ENCODE peak calls at places on chromosomes 12 and 14, in seven cellular contexts. One of them, this sample, is unnamed.

GRCh38 chr14:104139460-104140212 is 1.2 kb downstream of the KIF26A start:
- DNase-seq in OCI-LY7: no peak
- DNase-seq in tibial nerve: no peak
- DNase-seq in astrocyte: no peak
- DNase-seq in transverse colon: no peak
- DNase-seq in left ventricle myocardium inferior: peak; percentile 15
- DNase-seq in endothelial cell of umbilical vein: no peak
- DNase-seq in this sample: no peak

GRCh38 chr12:62848418-62848817 is 86.5 kb downstream of the PPM1H start:
- DNase-seq in endothelial cell of umbilical vein: no peak
- DNase-seq in OCI-LY7: no peak
- DNase-seq in astrocyte: peak; percentile 67
- DNase-seq in tibial nerve: no peak
- DNase-seq in left ventricle myocardium inferior: no peak
- DNase-seq in transverse colon: no peak
- DNase-seq in this sample: peak; percentile 92

GRCh38 chr14:34539407-34540180 is at the start of gene EAPP:
- DNase-seq in endothelial cell of umbilical vein: peak; percentile 96
- DNase-seq in astrocyte: peak; percentile 96
- DNase-seq in tibial nerve: peak; percentile 95
- DNase-seq in transverse colon: peak; percentile 99
- DNase-seq in OCI-LY7: peak; percentile 96
- DNase-seq in left ventricle myocardium inferior: peak; percentile 98
- DNase-seq in this sample: peak; percentile 96

GRCh38 chr14:24483604-24484252 is 24.3 kb downstream of the CMA1 start:
- DNase-seq in left ventricle myocardium inferior: no peak
- DNase-seq in transverse colon: no peak
- DNase-seq in astrocyte: peak; percentile 32
- DNase-seq in endothelial cell of umbilical vein: no peak
- DNase-seq in OCI-LY7: no peak
- DNase-seq in tibial nerve: no peak
- DNase-seq in this sample: peak; percentile 0

GRCh38 chr12:122366685-122367475 is 55.6 kb downstream of the CLIP1 start:
- DNase-seq in transverse colon: peak; percentile 19
- DNase-seq in OCI-LY7: no peak
- DNase-seq in astrocyte: peak; percentile 93
- DNase-seq in tibial nerve: peak; percentile 28
- DNase-seq in endothelial cell of umbilical vein: peak; percentile 73
- DNase-seq in left ventricle myocardium inferior: no peak
- DNase-seq in this sample: peak; percentile 86

GRCh38 chr14:51604078-51604477 is 47.6 kb upstream of the FRMD6 start:
- DNase-seq in tibial nerve: no peak
- DNase-seq in OCI-LY7: no peak
- DNase-seq in transverse colon: no peak
- DNase-seq in astrocyte: peak; percentile 96
- DNase-seq in endothelial cell of umbilical vein: no peak
- DNase-seq in left ventricle myocardium inferior: no peak
- DNase-seq in this sample: peak; percentile 91

GRCh38 chr12:31923063-31923412 is 36.2 kb upstream of the RESF1 start:
- DNase-seq in endothelial cell of umbilical vein: no peak
- DNase-seq in left ventricle myocardium inferior: no peak
- DNase-seq in tibial nerve: no peak
- DNase-seq in OCI-LY7: peak; percentile 37
- DNase-seq in transverse colon: no peak
- DNase-seq in astrocyte: no peak
- DNase-seq in this sample: peak; percentile 2

GRCh38 chr12:62714409-62715075 is 220.4 kb downstream of the PPM1H start:
- DNase-seq in endothelial cell of umbilical vein: no peak
- DNase-seq in left ventricle myocardium inferior: peak; percentile 63
- DNase-seq in OCI-LY7: no peak
- DNase-seq in astrocyte: no peak
- DNase-seq in transverse colon: no peak
- DNase-seq in tibial nerve: peak; percentile 40
- DNase-seq in this sample: no peak

GRCh38 chr12:27969901-27970390 is 2.6 kb downstream of the PTHLH start:
- DNase-seq in astrocyte: peak; percentile 75
- DNase-seq in tibial nerve: peak; percentile 22
- DNase-seq in OCI-LY7: no peak
- DNase-seq in transverse colon: peak; percentile 37
- DNase-seq in left ventricle myocardium inferior: peak; percentile 37
- DNase-seq in endothelial cell of umbilical vein: peak; percentile 66
- DNase-seq in this sample: no peak

GRCh38 chr12:60269611-60270269 is 673.9 kb downstream of the SLC16A7 start:
- DNase-seq in transverse colon: no peak
- DNase-seq in endothelial cell of umbilical vein: no peak
- DNase-seq in OCI-LY7: no peak
- DNase-seq in left ventricle myocardium inferior: no peak
- DNase-seq in astrocyte: no peak
- DNase-seq in tibial nerve: no peak
- DNase-seq in this sample: no peak

GRCh38 chr14:32201816-32202467 is at the start of gene RNU6-7:
- DNase-seq in transverse colon: peak; percentile 24
- DNase-seq in endothelial cell of umbilical vein: no peak
- DNase-seq in tibial nerve: no peak
- DNase-seq in astrocyte: peak; percentile 18
- DNase-seq in OCI-LY7: no peak
- DNase-seq in left ventricle myocardium inferior: peak; percentile 20
- DNase-seq in this sample: peak; percentile 20

GRCh38 chr12:132162508-132163031 is 18.3 kb downstream of the NOC4L start:
- DNase-seq in left ventricle myocardium inferior: no peak
- DNase-seq in tibial nerve: no peak
- DNase-seq in endothelial cell of umbilical vein: no peak
- DNase-seq in astrocyte: peak; percentile 80
- DNase-seq in OCI-LY7: no peak
- DNase-seq in transverse colon: no peak
- DNase-seq in this sample: peak; percentile 67

GRCh38 chr14:50859296-50859624 is 12.6 kb upstream of the ABHD12B start:
- DNase-seq in transverse colon: no peak
- DNase-seq in astrocyte: no peak
- DNase-seq in endothelial cell of umbilical vein: no peak
- DNase-seq in left ventricle myocardium inferior: no peak
- DNase-seq in OCI-LY7: no peak
- DNase-seq in tibial nerve: no peak
- DNase-seq in this sample: no peak

GRCh38 chr12:54980341-54980740 is 4.2 kb downstream of the TESPA1 start:
- DNase-seq in tibial nerve: no peak
- DNase-seq in transverse colon: no peak
- DNase-seq in OCI-LY7: no peak
- DNase-seq in left ventricle myocardium inferior: no peak
- DNase-seq in endothelial cell of umbilical vein: no peak
- DNase-seq in astrocyte: no peak
- DNase-seq in this sample: no peak

GRCh38 chr14:26276757-26277156 is 321.1 kb downstream of the NOVA1 start:
- DNase-seq in astrocyte: no peak
- DNase-seq in left ventricle myocardium inferior: no peak
- DNase-seq in tibial nerve: no peak
- DNase-seq in OCI-LY7: no peak
- DNase-seq in transverse colon: no peak
- DNase-seq in endothelial cell of umbilical vein: peak; percentile 31
- DNase-seq in this sample: no peak

GRCh38 chr12:90166012-90166411 is 457.4 kb upstream of the ATP2B1 start:
- DNase-seq in OCI-LY7: no peak
- DNase-seq in transverse colon: no peak
- DNase-seq in left ventricle myocardium inferior: no peak
- DNase-seq in astrocyte: no peak
- DNase-seq in endothelial cell of umbilical vein: no peak
- DNase-seq in tibial nerve: no peak
- DNase-seq in this sample: no peak

GRCh38 chr12:774051-774614 is 21.8 kb downstream of the WNK1 start:
- DNase-seq in OCI-LY7: no peak
- DNase-seq in astrocyte: no peak
- DNase-seq in tibial nerve: no peak
- DNase-seq in transverse colon: no peak
- DNase-seq in endothelial cell of umbilical vein: no peak
- DNase-seq in left ventricle myocardium inferior: no peak
- DNase-seq in this sample: no peak

GRCh38 chr12:105469182-105469581 is 138.7 kb downstream of the C12orf75 start:
- DNase-seq in left ventricle myocardium inferior: no peak
- DNase-seq in OCI-LY7: no peak
- DNase-seq in transverse colon: no peak
- DNase-seq in endothelial cell of umbilical vein: no peak
- DNase-seq in tibial nerve: no peak
- DNase-seq in astrocyte: no peak
- DNase-seq in this sample: no peak

GRCh38 chr14:104650057-104650980 is 39.1 kb upstream of the INF2 start:
- DNase-seq in astrocyte: no peak
- DNase-seq in left ventricle myocardium inferior: peak; percentile 70
- DNase-seq in transverse colon: peak; percentile 71
- DNase-seq in tibial nerve: peak; percentile 44
- DNase-seq in OCI-LY7: peak; percentile 77
- DNase-seq in endothelial cell of umbilical vein: peak; percentile 66
- DNase-seq in this sample: peak; percentile 11

GRCh38 chr12:15059123-15059522 is 86.3 kb downstream of the PDE6H start:
- DNase-seq in astrocyte: no peak
- DNase-seq in transverse colon: no peak
- DNase-seq in left ventricle myocardium inferior: no peak
- DNase-seq in endothelial cell of umbilical vein: no peak
- DNase-seq in OCI-LY7: no peak
- DNase-seq in tibial nerve: no peak
- DNase-seq in this sample: no peak

GRCh38 chr14:24411468-24412454 is 13.0 kb downstream of the NYNRIN start:
- DNase-seq in tibial nerve: no peak
- DNase-seq in transverse colon: no peak
- DNase-seq in astrocyte: peak; percentile 22
- DNase-seq in OCI-LY7: peak; percentile 66
- DNase-seq in endothelial cell of umbilical vein: peak; percentile 70
- DNase-seq in left ventricle myocardium inferior: no peak
- DNase-seq in this sample: peak; percentile 51

GRCh38 chr12:16605666-16606116 is 271 bp downstream of the LMO3 start:
- DNase-seq in astrocyte: peak; percentile 24
- DNase-seq in endothelial cell of umbilical vein: peak; percentile 15
- DNase-seq in left ventricle myocardium inferior: no peak
- DNase-seq in transverse colon: no peak
- DNase-seq in OCI-LY7: peak; percentile 64
- DNase-seq in tibial nerve: no peak
- DNase-seq in this sample: no peak

GRCh38 chr12:65229441-65229840 is 49.0 kb upstream of the MSRB3 start:
- DNase-seq in transverse colon: no peak
- DNase-seq in left ventricle myocardium inferior: no peak
- DNase-seq in OCI-LY7: no peak
- DNase-seq in endothelial cell of umbilical vein: peak; percentile 55
- DNase-seq in tibial nerve: no peak
- DNase-seq in astrocyte: peak; percentile 67
- DNase-seq in this sample: peak; percentile 66

GRCh38 chr12:45299132-45299692 is 83.3 kb downstream of the ANO6 start:
- DNase-seq in left ventricle myocardium inferior: no peak
- DNase-seq in OCI-LY7: no peak
- DNase-seq in endothelial cell of umbilical vein: peak; percentile 70
- DNase-seq in tibial nerve: no peak
- DNase-seq in astrocyte: peak; percentile 74
- DNase-seq in transverse colon: no peak
- DNase-seq in this sample: peak; percentile 80
- H3K27ac ChIP-seq in left ventricle myocardium inferior: peak overlapping the region; percentile 45
- H3K27ac ChIP-seq in OCI-LY7: no peak overlapping the region
- H3K27ac ChIP-seq in endothelial cell of umbilical vein: peak overlapping the region; percentile 3
- H3K27ac ChIP-seq in tibial nerve: no peak overlapping the region
- H3K27ac ChIP-seq in astrocyte: peak overlapping the region; percentile 61
- H3K27ac ChIP-seq in transverse colon: peak overlapping the region; percentile 45
- H3K27ac ChIP-seq in this sample: peak overlapping the region; percentile 87

GRCh38 chr14:76918176-76918750 is 92.1 kb downstream of the LRRC74A start:
- DNase-seq in left ventricle myocardium inferior: peak; percentile 57
- DNase-seq in astrocyte: peak; percentile 95
- DNase-seq in OCI-LY7: no peak
- DNase-seq in tibial nerve: peak; percentile 37
- DNase-seq in transverse colon: peak; percentile 52
- DNase-seq in endothelial cell of umbilical vein: peak; percentile 63
- DNase-seq in this sample: peak; percentile 70
- H3K4me3 ChIP-seq in left ventricle myocardium inferior: peak overlapping the region; percentile 13
- H3K4me3 ChIP-seq in astrocyte: no peak overlapping the region
- H3K4me3 ChIP-seq in OCI-LY7: no peak overlapping the region
- H3K4me3 ChIP-seq in tibial nerve: no peak overlapping the region
- H3K4me3 ChIP-seq in transverse colon: no peak overlapping the region
- H3K4me3 ChIP-seq in endothelial cell of umbilical vein: no peak overlapping the region
- H3K4me3 ChIP-seq in this sample: no peak overlapping the region

GRCh38 chr14:21525571-21525970 is 575 bp downstream of the SALL2 start:
- DNase-seq in left ventricle myocardium inferior: no peak
- DNase-seq in OCI-LY7: no peak
- DNase-seq in tibial nerve: no peak
- DNase-seq in astrocyte: peak; percentile 13
- DNase-seq in transverse colon: no peak
- DNase-seq in endothelial cell of umbilical vein: no peak
- DNase-seq in this sample: peak; percentile 27

GRCh38 chr14:21527320-21527679 is 1.2 kb upstream of the SALL2 start:
- DNase-seq in tibial nerve: no peak
- DNase-seq in left ventricle myocardium inferior: no peak
- DNase-seq in OCI-LY7: no peak
- DNase-seq in endothelial cell of umbilical vein: no peak
- DNase-seq in astrocyte: no peak
- DNase-seq in transverse colon: no peak
- DNase-seq in this sample: no peak

GRCh38 chr14:21525995-21526671 is at the start of gene SALL2:
- DNase-seq in endothelial cell of umbilical vein: peak; percentile 63
- DNase-seq in tibial nerve: peak; percentile 33
- DNase-seq in astrocyte: peak; percentile 63
- DNase-seq in left ventricle myocardium inferior: peak; percentile 75
- DNase-seq in transverse colon: peak; percentile 71
- DNase-seq in OCI-LY7: peak; percentile 66
- DNase-seq in this sample: peak; percentile 45

GRCh38 chr14:21528381-21529348 is 2.5 kb upstream of the SALL2 start:
- DNase-seq in astrocyte: peak; percentile 21
- DNase-seq in OCI-LY7: peak; percentile 63
- DNase-seq in tibial nerve: no peak
- DNase-seq in left ventricle myocardium inferior: no peak
- DNase-seq in transverse colon: no peak
- DNase-seq in endothelial cell of umbilical vein: no peak
- DNase-seq in this sample: peak; percentile 35

DNA sequence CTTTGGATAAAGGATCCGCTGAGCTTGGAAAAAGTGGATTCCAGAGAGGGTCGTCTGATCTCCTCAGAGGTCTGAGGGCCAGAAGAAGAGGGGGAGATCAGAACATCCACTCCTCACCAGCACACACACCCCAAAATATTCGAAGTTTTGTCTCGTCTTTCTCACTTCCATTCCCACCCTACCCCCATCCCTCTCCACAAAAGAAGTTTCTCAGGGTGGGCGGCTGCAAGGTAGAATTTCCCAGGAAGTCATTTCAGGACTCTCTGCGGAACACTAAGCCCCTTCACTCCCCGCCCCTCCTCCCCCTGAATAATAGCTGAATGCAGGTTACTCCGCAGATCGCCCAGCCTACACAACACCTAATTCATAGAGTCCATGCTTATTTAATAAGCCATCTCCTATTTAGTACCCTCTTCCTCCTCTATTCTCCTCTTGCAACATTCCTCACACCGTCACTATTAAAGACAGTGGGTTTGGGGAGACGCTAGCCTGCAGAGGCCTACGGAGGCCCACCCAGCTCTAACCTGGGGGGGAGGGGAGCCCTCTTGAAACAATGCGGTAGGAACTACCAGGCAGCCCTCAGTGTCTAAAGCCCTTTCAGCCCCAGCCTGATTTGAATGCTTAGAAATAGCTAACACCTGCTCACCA is 650 bp upstream of the SALL2 start:
- DNase-seq in left ventricle myocardium inferior: no peak
- DNase-seq in astrocyte: no peak
- DNase-seq in endothelial cell of umbilical vein: no peak
- DNase-seq in OCI-LY7: peak; percentile 89
- DNase-seq in tibial nerve: no peak
- DNase-seq in transverse colon: no peak
- DNase-seq in this sample: no peak
- H3K27ac ChIP-seq in left ventricle myocardium inferior: no peak overlapping the region
- H3K27ac ChIP-seq in astrocyte: no peak overlapping the region
- H3K27ac ChIP-seq in endothelial cell of umbilical vein: no peak overlapping the region
- H3K27ac ChIP-seq in OCI-LY7: peak overlapping the region; percentile 81
- H3K27ac ChIP-seq in tibial nerve: peak overlapping the region; percentile 51
- H3K27ac ChIP-seq in transverse colon: peak overlapping the region; percentile 70
- H3K27ac ChIP-seq in this sample: no peak overlapping the region

GRCh38 chr14:74980746-74981661 is 21.7 kb upstream of the EIF2B2 start:
- DNase-seq in tibial nerve: no peak
- DNase-seq in transverse colon: no peak
- DNase-seq in astrocyte: peak; percentile 55
- DNase-seq in left ventricle myocardium inferior: no peak
- DNase-seq in endothelial cell of umbilical vein: peak; percentile 67
- DNase-seq in OCI-LY7: no peak
- DNase-seq in this sample: peak; percentile 41
- H3K4me3 ChIP-seq in tibial nerve: no peak overlapping the region
- H3K4me3 ChIP-seq in transverse colon: no peak overlapping the region
- H3K4me3 ChIP-seq in astrocyte: no peak overlapping the region
- H3K4me3 ChIP-seq in left ventricle myocardium inferior: no peak overlapping the region
- H3K4me3 ChIP-seq in endothelial cell of umbilical vein: no peak overlapping the region
- H3K4me3 ChIP-seq in OCI-LY7: no peak overlapping the region
- H3K4me3 ChIP-seq in this sample: no peak overlapping the region

This sample was measured in brain microvascular endothelial cell.